ENCODE peak calls at places on chromosomes 6 and 20, in six cellular contexts. M is sigmoid colon, O is transverse colon, R is A549, F is ovary, E is stomach. A is an unnamed sample.

GRCh38 chr6:163422574-163422973 is 8.1 kb downstream of the QKI start:
- DNase-seq in M (no peak), E (no peak), O (no peak), R (no peak), F (no peak), A (no peak)

GRCh38 chr6:136635615-136636014 is 85.4 kb upstream of the MAP7 start:
- DNase-seq in R (no peak), F (no peak), M (no peak), E (no peak), O (no peak), A (no peak)

GRCh38 chr6:7172605-7173185 is 64.9 kb downstream of the RREB1 start:
- DNase-seq in O (no peak), M (no peak), R (no peak), F (no peak), E (no peak), A (no peak)

GRCh38 chr6:2132416-2132815 is 113.0 kb downstream of the GMDS start:
- DNase-seq in R (no peak), F (no peak), M (no peak), E (no peak), O (no peak), A (no peak)

GRCh38 chr20:45963059-45964011 is 8.7 kb downstream of the ZNF335 start:
- DNase-seq in O (no peak), M (peak; percentile 58), F (peak; percentile 42), R (peak; percentile 28), E (no peak), A (no peak)

GRCh38 chr6:109523478-109523877 is 40.5 kb upstream of the ZBTB24 start:
- DNase-seq in O (no peak), F (no peak), E (no peak), R (no peak), M (no peak), A (no peak)

GRCh38 chr20:20933559-20933958 is 172.6 kb downstream of the LINC00237 start:
- DNase-seq in M (no peak), R (no peak), E (no peak), F (no peak), O (no peak), A (no peak)

GRCh38 chr6:160110724-160111123 is 10.9 kb upstream of the SLC22A1 start:
- DNase-seq in R (no peak), E (no peak), O (no peak), F (no peak), M (no peak), A (no peak)

GRCh38 chr6:159095561-159096095 is 50.8 kb upstream of the TAGAP start:
- DNase-seq in F (no peak), O (no peak), E (no peak), M (no peak), R (no peak), A (no peak)

GRCh38 chr6:142871910-142872331 is 73.1 kb downstream of the HIVEP2 start:
- DNase-seq in E (no peak), R (no peak), F (no peak), O (peak; percentile 59), M (no peak), A (no peak)

GRCh38 chr6:52595000-52595795 is 18.3 kb upstream of the TRAM2 start:
- DNase-seq in F (peak; percentile 59), R (no peak), O (peak; percentile 56), M (no peak), E (no peak), A (no peak)

GRCh38 chr6:83978997-83979396 is 54.6 kb upstream of the MRAP2 start:
- DNase-seq in O (no peak), E (no peak), M (no peak), R (no peak), F (no peak), A (no peak)

GRCh38 chr6:39263299-39264037 is 34.2 kb upstream of the KCNK5 start:
- DNase-seq in R (no peak), E (no peak), M (no peak), F (no peak), O (no peak), A (no peak)

GRCh38 chr6:43771858-43772570 is 2.0 kb downstream of the VEGFA start:
- DNase-seq in F (peak; percentile 82), E (peak; percentile 85), M (peak; percentile 91), O (peak; percentile 86), R (peak; percentile 43), A (peak; percentile 64)

GRCh38 chr6:104413767-104414166 is 446.0 kb downstream of the HACE1 start:
- DNase-seq in E (no peak), O (no peak), M (no peak), F (no peak), R (no peak), A (no peak)

GRCh38 chr6:7671076-7671475 is 54.8 kb upstream of the BMP6 start:
- DNase-seq in E (no peak), R (no peak), F (no peak), M (no peak), O (no peak), A (no peak)

GRCh38 chr6:26333458-26334297 is 31.3 kb upstream of the BTN3A2 start:
- DNase-seq in F (no peak), R (no peak), O (no peak), M (no peak), E (no peak), A (no peak)

GRCh38 chr20:9279905-9280304 is 211.0 kb downstream of the PLCB4 start:
- DNase-seq in F (no peak), O (no peak), R (no peak), E (no peak), M (no peak), A (no peak)

GRCh38 chr6:12371641-12372146 is 81.5 kb downstream of the EDN1 start:
- DNase-seq in F (no peak), E (no peak), R (peak; percentile 46), M (no peak), O (no peak), A (no peak)

GRCh38 chr6:106746660-106747059 is 117.3 kb downstream of the QRSL1 start:
- DNase-seq in F (no peak), E (no peak), O (no peak), M (no peak), R (peak; percentile 80), A (no peak)

GRCh38 chr6:19557191-19557590 is 280.0 kb upstream of the ID4 start:
- DNase-seq in E (no peak), F (no peak), R (no peak), O (no peak), M (no peak), A (no peak)

GRCh38 chr20:35629432-35630145 is 14.0 kb downstream of the SPAG4 start:
- DNase-seq in R (no peak), E (no peak), F (no peak), O (no peak), M (no peak), A (no peak)

GRCh38 chr6:80316655-80317332 is 210.3 kb downstream of the BCKDHB start:
- DNase-seq in O (no peak), F (no peak), R (no peak), E (no peak), M (no peak), A (no peak)

GRCh38 chr6:44441091-44441855 is 53.8 kb downstream of the CDC5L start:
- DNase-seq in M (no peak), O (no peak), F (no peak), E (no peak), R (no peak), A (no peak)

GRCh38 chr6:16386056-16386455 is 147.7 kb downstream of the GMPR start:
- DNase-seq in R (no peak), O (no peak), F (no peak), M (no peak), E (no peak), A (no peak)
- TF ChIP-seq EP300 in R (no peak), O (no peak), F (no peak), M (no peak), E (no peak), A (no peak)

DNA sequence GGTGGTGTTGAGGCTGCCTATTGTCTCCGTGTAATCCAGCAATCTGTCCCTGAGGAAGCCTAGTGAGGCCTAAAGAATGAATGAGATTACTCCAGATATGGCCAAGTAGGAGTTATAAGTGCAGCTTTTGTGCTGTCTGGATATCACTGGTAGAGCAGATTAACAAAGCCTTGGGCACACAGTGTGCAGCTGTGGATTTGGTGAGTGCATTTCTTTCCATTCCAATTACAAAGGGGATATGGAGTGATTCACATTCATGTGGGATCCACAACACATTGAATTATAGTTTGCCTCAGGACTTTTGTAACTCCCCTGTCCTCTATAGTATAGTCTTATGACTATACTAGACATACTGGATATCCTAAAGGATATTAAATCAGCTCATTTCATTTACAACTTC is 47.1 kb downstream of the HLA-F start:
- DNase-seq in R (no peak), E (no peak), M (no peak), F (no peak), O (no peak), A (no peak)
- TF ChIP-seq EP300 in R (no peak), E (no peak), M (no peak), F (no peak), O (no peak), A (no peak)

GRCh38 chr6:17945575-17945974 is 41.9 kb downstream of the KIF13A start:
- DNase-seq in M (no peak), E (no peak), O (no peak), F (no peak), R (no peak), A (no peak)

GRCh38 chr6:17950095-17950494 is 37.3 kb downstream of the KIF13A start:
- DNase-seq in E (no peak), R (no peak), F (no peak), M (no peak), O (no peak), A (no peak)

GRCh38 chr6:17949168-17949567 is 38.3 kb downstream of the KIF13A start:
- DNase-seq in O (no peak), R (no peak), M (no peak), F (no peak), E (no peak), A (no peak)

GRCh38 chr6:17945111-17945510 is 42.3 kb downstream of the KIF13A start:
- DNase-seq in R (no peak), E (no peak), M (no peak), F (no peak), O (no peak), A (no peak)

GRCh38 chr6:17948725-17949124 is 38.7 kb downstream of the KIF13A start:
- DNase-seq in E (no peak), F (no peak), O (no peak), R (no peak), M (no peak), A (no peak)
- TF ChIP-seq EP300 in E (no peak), F (no peak), O (no peak), R (no peak), M (no peak), A (no peak)

DNA sequence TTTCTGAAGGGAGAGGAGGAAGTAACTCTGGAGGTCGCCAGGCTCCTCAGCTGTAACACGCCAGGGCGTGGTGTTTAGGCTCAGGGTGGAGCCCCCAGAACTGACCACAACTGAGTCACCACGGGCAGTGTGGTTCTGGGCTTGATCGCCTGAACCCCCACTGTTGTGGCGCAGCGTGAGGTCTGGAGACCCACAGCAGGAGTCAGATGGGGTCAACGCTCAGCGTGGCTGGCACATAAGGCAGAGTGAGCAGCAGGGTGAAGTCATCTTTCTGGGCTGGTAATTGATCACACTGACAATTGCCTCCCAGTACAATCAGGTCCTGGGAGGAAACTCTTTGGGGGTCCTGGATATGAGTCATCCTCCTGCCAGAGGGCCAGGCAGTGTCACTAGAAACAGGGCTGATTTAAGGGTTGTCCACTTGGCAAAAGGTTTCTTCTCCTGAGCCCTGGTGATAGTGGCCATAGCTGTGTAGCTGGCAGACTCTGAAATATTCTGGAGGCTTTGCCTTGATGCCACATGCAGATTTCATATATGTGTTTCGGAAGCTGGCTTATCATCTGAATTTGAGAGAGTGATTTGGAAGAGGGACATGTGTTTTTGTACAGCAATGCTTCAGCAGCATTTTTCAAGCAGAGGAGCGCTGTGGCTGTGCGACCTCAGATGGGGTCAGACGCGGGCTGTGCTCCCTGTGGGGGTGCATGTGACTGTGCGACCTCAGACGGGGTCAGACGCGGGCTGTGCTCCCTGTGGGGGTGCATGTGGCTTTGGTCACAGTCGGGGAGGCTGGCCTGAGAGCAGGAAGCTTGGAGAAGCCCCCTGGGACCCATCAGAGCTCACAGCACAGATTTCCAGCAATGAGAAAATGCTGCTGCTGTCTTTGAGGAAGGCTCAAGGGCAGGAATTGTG is 50.0 kb downstream of the SYNJ2 start:
- DNase-seq in M (peak; percentile 74), R (no peak), F (peak; percentile 50), E (peak; percentile 55), O (peak; percentile 40), A (no peak)
- TF ChIP-seq EP300 in M (no peak), R (peak; percentile 77), F (no peak), E (no peak), O (no peak), A (no peak)